ENCODE peak calls at places on chromosomes 7 and 10, in nine cellular contexts. V is activated CD4-positive, alpha-beta T cell treated with anti-CD3 and anti-CD28 coated beads, Interleukin-2, amount 10 ng/mL, durations not matched to agents 7 days and 5 days; Z is adipocyte; S is progenitor cell of endocrine pancreas; R is activated naive CD8-positive, alpha-beta T cell treated with anti-CD3 and anti-CD28 coated beads for 36 hours; X is ELR; A is COLO829; N is astrocyte of the hippocampus; T is CD8-positive, alpha-beta T cell. H is an unnamed sample.
A peak's percentile ranks its signal among the peaks of the same experiment; 100 is the strongest.

GRCh38 chr10:43235070-43235900 is 31.6 kb downstream of the RASGEF1A start:
- DNase-seq in V (no peak), Z (no peak), S (peak; percentile 7), R (no peak), X (no peak), A (no peak), N (no peak), T (no peak), H (no peak)

GRCh38 chr7:19670806-19671205 is 38.0 kb downstream of the POLR1F start:
- DNase-seq in V (no peak), Z (no peak), S (no peak), R (no peak), X (peak; percentile 24), A (no peak), N (no peak), T (no peak), H (no peak)

GRCh38 chr7:16743207-16743606 is 10.3 kb upstream of the TSPAN13 start:
- DNase-seq in V (no peak), Z (no peak), S (no peak), R (no peak), X (peak; percentile 81), A (peak; percentile 81), N (no peak), T (no peak), H (no peak)

GRCh38 chr7:29989257-29989995 is at the start of gene SCRN1:
- DNase-seq in V (peak; percentile 7), Z (peak; percentile 77), S (peak; percentile 57), R (peak; percentile 40), X (peak; percentile 65), A (no peak), N (peak; percentile 72), T (peak; percentile 10), H (peak; percentile 77)

GRCh38 chr10:3689871-3690510 is 95.0 kb downstream of the KLF6 start:
- DNase-seq in V (no peak), Z (no peak), S (no peak), R (no peak), X (peak; percentile 12), A (no peak), N (no peak), T (no peak), H (no peak)

GRCh38 chr7:135169141-135169935 is 1.2 kb downstream of the CYREN start:
- DNase-seq in V (peak; percentile 61), Z (peak; percentile 29), S (no peak), R (peak; percentile 71), X (peak; percentile 74), A (peak; percentile 72), N (peak; percentile 23), T (peak; percentile 36), H (peak; percentile 60)

GRCh38 chr7:27204851-27205322 is 5.0 kb upstream of the HOXA13 start:
- DNase-seq in V (no peak), Z (no peak), S (no peak), R (no peak), X (peak; percentile 44), A (no peak), N (no peak), T (no peak), H (no peak)

GRCh38 chr7:101108961-101109360 is 17.9 kb upstream of the SERPINE1 start:
- DNase-seq in V (no peak), Z (no peak), S (no peak), R (no peak), X (peak; percentile 62), A (no peak), N (no peak), T (no peak), H (no peak)

GRCh38 chr10:93463723-93464511 is 18.2 kb downstream of the MYOF start:
- DNase-seq in V (no peak), Z (peak; percentile 89), S (no peak), R (no peak), X (peak; percentile 59), A (no peak), N (peak; percentile 55), T (no peak), H (no peak)

GRCh38 chr10:31299119-31299518 is 19.9 kb upstream of the ZEB1 start:
- DNase-seq in V (no peak), Z (no peak), S (no peak), R (no peak), X (peak; percentile 24), A (no peak), N (no peak), T (no peak), H (no peak)

GRCh38 chr10:68628576-68629127 is 68.5 kb downstream of the TET1 start:
- DNase-seq in V (peak; percentile 18), Z (peak; percentile 30), S (no peak), R (no peak), X (no peak), A (no peak), N (peak; percentile 46), T (no peak), H (no peak)

GRCh38 chr7:138776156-138776833 is 21.5 kb upstream of the TMEM213 start:
- DNase-seq in V (no peak), Z (no peak), S (no peak), R (no peak), X (no peak), A (no peak), N (no peak), T (no peak), H (peak; percentile 56)

GRCh38 chr7:24366901-24367300 is 82.9 kb downstream of the NPY start:
- DNase-seq in V (no peak), Z (no peak), S (no peak), R (no peak), X (no peak), A (no peak), N (no peak), T (no peak), H (no peak)

GRCh38 chr7:135527025-135527424 is 17.1 kb upstream of the CNOT4 start:
- DNase-seq in V (no peak), Z (no peak), S (no peak), R (no peak), X (no peak), A (no peak), N (no peak), T (no peak), H (no peak)

GRCh38 chr7:131111081-131111576 is 216.5 kb upstream of the MKLN1 start:
- DNase-seq in V (no peak), Z (peak; percentile 73), S (no peak), R (peak; percentile 6), X (peak; percentile 84), A (no peak), N (peak; percentile 32), T (no peak), H (no peak)

H was measured in Caco-2.